ENCODE peak calls at places on chromosome 7, in four cellular contexts. I is CD4-positive, alpha-beta memory T cell; W is breast epithelium; Z is AG10803. S is an unnamed sample.

GRCh38 chr7:116953372-116953726 is at the start of gene ST7:
- DNase-seq in I (peak; percentile 72), Z (peak; percentile 63), W (peak; percentile 65), S (peak; percentile 57)

GRCh38 chr7:95046494-95047240 is 139.3 kb downstream of the PPP1R9A start:
- DNase-seq in Z (no peak), W (no peak), I (no peak), S (no peak)

GRCh38 chr7:11319491-11320274 is 346.0 kb downstream of the PHF14 start:
- DNase-seq in W (no peak), I (no peak), Z (no peak), S (no peak)

GRCh38 chr7:130947792-130948580 is 214.0 kb upstream of the KLF14 start:
- DNase-seq in I (peak; percentile 70), W (no peak), Z (no peak), S (peak; percentile 41)

GRCh38 chr7:151351967-151352366 is 10.4 kb downstream of the NUB1 start:
- DNase-seq in W (no peak), I (peak; percentile 90), Z (no peak), S (peak; percentile 77)

GRCh38 chr7:129150199-129150996 is 5.9 kb downstream of the TSPAN33 start:
- DNase-seq in Z (no peak), I (no peak), W (no peak), S (no peak)

GRCh38 chr7:130996841-130997231 is 262.8 kb upstream of the KLF14 start:
- DNase-seq in I (peak; percentile 62), Z (no peak), W (no peak), S (no peak)

GRCh38 chr7:130971297-130971696 is 237.3 kb upstream of the KLF14 start:
- DNase-seq in W (no peak), I (peak; percentile 80), Z (no peak), S (peak; percentile 50)

GRCh38 chr7:76234931-76235441 is 33.3 kb downstream of the SRRM3 start:
- DNase-seq in Z (peak; percentile 76), I (peak; percentile 64), W (peak; percentile 57), S (peak; percentile 40)

GRCh38 chr7:157771689-157772088 is 434.9 kb downstream of the DNAJB6 start:
- DNase-seq in W (no peak), Z (no peak), I (no peak), S (no peak)

GRCh38 chr7:51029586-51030230 is 247.0 kb upstream of the GRB10 start:
- DNase-seq in W (no peak), I (no peak), Z (peak; percentile 89), S (no peak)

GRCh38 chr7:106915407-106915806 is 50.3 kb downstream of the PIK3CG start:
- DNase-seq in Z (no peak), I (no peak), W (no peak), S (no peak)

GRCh38 chr7:100213672-100214071 is 6.1 kb upstream of the PVRIG start:
- DNase-seq in I (no peak), Z (no peak), W (no peak), S (no peak)

GRCh38 chr7:25388681-25389080 is 160.4 kb upstream of the NPVF start:
- DNase-seq in W (no peak), I (no peak), Z (no peak), S (no peak)

GRCh38 chr7:30028749-30029635 is 780 bp downstream of the PLEKHA8 start:
- DNase-seq in W (peak; percentile 54), I (peak; percentile 42), Z (peak; percentile 44), S (peak; percentile 53)

GRCh38 chr7:19816128-19816527 is 42.7 kb upstream of the TMEM196 start:
- DNase-seq in Z (no peak), I (no peak), W (no peak), S (no peak)

GRCh38 chr7:157189405-157189804 is 50.7 kb downstream of the UBE3C start:
- DNase-seq in I (no peak), Z (no peak), W (no peak), S (no peak)